ENCODE peak calls at places on chromosomes 13 and 19, in four cellular contexts. N is K562, H is SK-N-SH, O is GM12891. X is an unnamed sample.

GRCh38 chr19:11478167-11479089 is 2.4 kb downstream of the ELAVL3 start:
- DNase-seq in O (no peak), H (no peak), N (peak), X (no peak)

GRCh38 chr13:80669112-80669511 is 328.2 kb upstream of the SPRY2 start:
- DNase-seq in O (no peak), N (no peak), H (no peak), X (no peak)

GRCh38 chr19:10142701-10143375 is 23.1 kb upstream of the EIF3G start:
- DNase-seq in N (no peak), H (no peak), O (no peak), X (no peak)

GRCh38 chr13:28316841-28317240 is 178.1 kb downstream of the FLT1 start:
- DNase-seq in H (no peak), O (no peak), N (no peak), X (no peak)

GRCh38 chr13:50509771-50510441 is 333.6 kb downstream of the DLEU7 start:
- DNase-seq in N (no peak), H (no peak), O (no peak), X (no peak)

GRCh38 chr19:56110515-56111448 is 10.3 kb downstream of the ZNF787 start:
- DNase-seq in H (peak), N (peak), O (no peak), X (peak)

GRCh38 chr13:113090415-113090770 is 15.2 kb upstream of the F7 start:
- DNase-seq in N (no peak), O (no peak), H (no peak), X (no peak)

GRCh38 chr13:45352031-45352430 is 11.0 kb upstream of the TPT1 start:
- DNase-seq in N (no peak), H (no peak), O (no peak), X (no peak)

GRCh38 chr13:31160857-31161582 is 684 bp downstream of the HSPH1 start:
- DNase-seq in H (peak), O (no peak), N (peak), X (peak)

GRCh38 chr19:17725422-17726078 is 6.3 kb downstream of the MAP1S start:
- DNase-seq in O (no peak), H (peak), N (no peak), X (no peak)

GRCh38 chr19:44748426-44749254 is at the start of gene BCL3:
- DNase-seq in O (peak), N (peak), H (peak), X (no peak)

GRCh38 chr13:74966814-74967213 is 515.2 kb downstream of the TBC1D4 start:
- DNase-seq in N (no peak), H (peak), O (no peak), X (no peak)

GRCh38 chr13:26855921-26856320 is 95.3 kb upstream of the GPR12 start:
- DNase-seq in N (no peak), H (no peak), O (no peak), X (no peak)

GRCh38 chr13:38173403-38173802 is 176.2 kb upstream of the UFM1 start:
- DNase-seq in O (no peak), H (no peak), N (no peak), X (no peak)

GRCh38 chr13:102333320-102334181 is 68.3 kb downstream of the FGF14 start:
- DNase-seq in H (no peak), N (no peak), O (no peak), X (no peak)

GRCh38 chr13:30371649-30372265 is 50.5 kb upstream of the UBE2L5 start:
- DNase-seq in H (no peak), N (peak), O (peak), X (peak)

GRCh38 chr13:48404952-48405351 is 8.0 kb downstream of the LPAR6 start:
- DNase-seq in H (no peak), N (no peak), O (no peak), X (no peak)

GRCh38 chr19:43532571-43532961 is 422 bp upstream of the ZNF575 start:
- DNase-seq in O (no peak), H (peak), N (no peak), X (no peak)

GRCh38 chr19:3618144-3618810 is 8.3 kb downstream of the CACTIN start:
- DNase-seq in H (peak), O (peak), N (peak), X (no peak)

GRCh38 chr19:3119782-3120380 is 16.0 kb upstream of the GNA15 start:
- DNase-seq in N (no peak), O (no peak), H (no peak), X (no peak)

GRCh38 chr13:88919970-88920628 is 1248.9 kb downstream of the SLITRK5 start:
- DNase-seq in N (no peak), H (no peak), O (no peak), X (no peak)

GRCh38 chr19:56838930-56839664 is 1.4 kb downstream of the PEG3 start:
- DNase-seq in N (no peak), H (peak), O (no peak), X (peak)

GRCh38 chr19:55362174-55362989 is 678 bp downstream of the GARIN5B start:
- DNase-seq in H (no peak), N (no peak), O (no peak), X (no peak)

GRCh38 chr19:1261863-1262686 is 7.1 kb upstream of the CIRBP start:
- DNase-seq in H (no peak), N (no peak), O (no peak), X (peak)

GRCh38 chr13:109105899-109106298 is 476.5 kb downstream of the MYO16 start:
- DNase-seq in O (no peak), H (no peak), N (no peak), X (no peak)

GRCh38 chr19:37362733-37363132 is 8.2 kb upstream of the ZNF527 start:
- DNase-seq in H (peak), N (peak), O (no peak), X (peak)

GRCh38 chr19:35248310-35249145 is at the start of gene LSR:
- DNase-seq in N (peak), H (no peak), O (peak), X (peak)

GRCh38 chr19:32581704-32582164 is 744 bp downstream of the PDCD5 start:
- DNase-seq in N (peak), H (peak), O (no peak), X (no peak)

GRCh38 chr13:109700176-109700575 is 86.2 kb downstream of the IRS2 start:
- DNase-seq in H (peak), O (no peak), N (peak), X (no peak)

GRCh38 chr13:111516712-111517640 is 196.5 kb downstream of the TEX29 start:
- DNase-seq in N (no peak), O (no peak), H (no peak), X (no peak)

GRCh38 chr19:14413765-14414171 is 5.4 kb downstream of the DDX39A start:
- DNase-seq in O (no peak), N (no peak), H (peak), X (no peak)

GRCh38 chr13:34671136-34671535 is 270.9 kb upstream of the NBEA start:
- DNase-seq in H (no peak), N (no peak), O (no peak), X (no peak)

GRCh38 chr13:77326905-77327604 is at the start of gene MYCBP2:
- DNase-seq in H (peak), O (peak), N (peak), X (peak)

GRCh38 chr13:107192289-107192688 is 624.4 kb upstream of the ARGLU1 start:
- DNase-seq in H (no peak), O (no peak), N (no peak), X (peak)

GRCh38 chr13:76852991-76853390 is 33.2 kb downstream of the KCTD12 start:
- DNase-seq in N (no peak), H (no peak), O (no peak), X (no peak)

GRCh38 chr13:100506600-100507422 is 81.8 kb downstream of the GGACT start:
- DNase-seq in H (no peak), O (no peak), N (no peak), X (no peak)

GRCh38 chr13:27619093-27619705 is 1.1 kb downstream of the LNX2 start:
- DNase-seq in N (no peak), O (no peak), H (no peak), X (peak)

GRCh38 chr13:64371045-64371444 is 2859.1 kb downstream of the PCDH9 start:
- DNase-seq in N (no peak), O (no peak), H (no peak), X (no peak)

GRCh38 chr13:64371461-64371860 is 2858.7 kb downstream of the PCDH9 start:
- DNase-seq in H (no peak), N (no peak), O (no peak), X (no peak)

DNA sequence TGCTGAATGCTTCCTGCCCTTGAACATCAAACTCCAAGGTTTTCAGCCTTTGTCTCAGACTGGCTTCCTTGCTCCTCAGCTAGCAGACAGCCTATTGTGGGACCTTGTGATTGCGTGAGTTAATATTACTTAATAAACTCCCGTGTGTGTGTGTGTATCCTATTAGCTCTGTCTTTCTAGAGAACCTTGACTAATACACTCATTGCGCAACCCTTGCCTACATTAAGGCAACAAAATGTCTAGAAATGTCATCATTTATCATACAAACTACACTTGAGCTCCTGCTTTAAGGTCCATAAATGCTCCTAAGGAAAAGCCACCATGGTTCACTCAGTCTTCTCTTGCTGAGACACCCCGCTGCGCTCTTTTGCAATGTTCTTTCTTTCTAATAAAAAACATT is 2861.0 kb downstream of the PCDH9 start:
- DNase-seq in H (no peak), O (no peak), N (no peak), X (no peak)
- TF ChIP-seq TAF1 in H (no peak), O (no peak), N (no peak), X (no peak)

GRCh38 chr13:98150836-98151489 is 8.1 kb downstream of the FARP1 start:
- DNase-seq in N (no peak), H (no peak), O (no peak), X (no peak)
- TF ChIP-seq TAF1 in N (no peak), H (no peak), O (no peak), X (no peak)

DNA sequence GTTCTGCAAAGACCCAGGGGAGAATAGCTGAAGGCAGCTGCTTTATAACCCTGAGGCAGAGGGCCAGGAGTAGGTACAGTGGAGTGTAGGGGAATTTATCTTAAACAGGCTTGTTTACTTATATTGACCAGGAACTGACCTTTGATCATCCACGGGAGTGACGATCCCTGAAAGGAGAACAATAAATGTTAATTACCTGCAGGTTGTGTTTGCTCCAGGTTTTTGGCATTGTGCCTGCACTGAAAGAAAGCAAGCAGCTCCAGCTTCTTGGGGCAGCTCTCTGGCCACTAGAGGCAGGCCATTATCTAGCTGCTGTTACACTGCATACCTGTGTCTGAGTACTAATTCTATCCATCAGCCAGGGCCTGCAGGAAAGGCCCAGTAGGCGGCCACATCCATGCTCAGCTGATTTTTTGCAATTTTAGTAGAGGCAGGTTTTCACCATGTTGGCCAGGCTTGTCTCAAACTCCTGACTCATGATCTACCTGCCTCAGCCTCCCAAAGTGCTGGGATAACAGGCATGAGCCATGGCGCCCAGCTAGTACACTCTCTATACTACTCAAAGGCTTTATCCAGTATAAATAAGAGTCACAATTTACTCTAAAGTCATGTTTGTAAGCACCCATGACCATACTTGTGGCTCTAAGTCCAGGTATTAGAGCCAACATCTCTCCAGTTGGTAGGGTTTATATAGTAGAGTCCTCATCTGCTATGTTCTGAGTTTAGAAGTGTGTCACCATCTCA is 8.5 kb upstream of the ZNF91 start:
- DNase-seq in H (no peak), N (no peak), O (no peak), X (peak)
- TF ChIP-seq TAF1 in H (no peak), N (no peak), O (no peak), X (no peak)

GRCh38 chr19:41265376-41266153 is 1.4 kb downstream of the HNRNPUL1 start:
- DNase-seq in O (no peak), H (peak), N (peak), X (peak)

GRCh38 chr19:41263850-41264580 is at the start of gene HNRNPUL1:
- DNase-seq in N (peak), O (peak), H (peak), X (peak)

GRCh38 chr19:41261474-41262190 is 2.5 kb upstream of the HNRNPUL1 start:
- DNase-seq in N (no peak), O (no peak), H (no peak), X (no peak)

GRCh38 chr19:41263042-41263849 is 926 bp upstream of the HNRNPUL1 start:
- DNase-seq in N (peak), H (peak), O (peak), X (peak)

DNA sequence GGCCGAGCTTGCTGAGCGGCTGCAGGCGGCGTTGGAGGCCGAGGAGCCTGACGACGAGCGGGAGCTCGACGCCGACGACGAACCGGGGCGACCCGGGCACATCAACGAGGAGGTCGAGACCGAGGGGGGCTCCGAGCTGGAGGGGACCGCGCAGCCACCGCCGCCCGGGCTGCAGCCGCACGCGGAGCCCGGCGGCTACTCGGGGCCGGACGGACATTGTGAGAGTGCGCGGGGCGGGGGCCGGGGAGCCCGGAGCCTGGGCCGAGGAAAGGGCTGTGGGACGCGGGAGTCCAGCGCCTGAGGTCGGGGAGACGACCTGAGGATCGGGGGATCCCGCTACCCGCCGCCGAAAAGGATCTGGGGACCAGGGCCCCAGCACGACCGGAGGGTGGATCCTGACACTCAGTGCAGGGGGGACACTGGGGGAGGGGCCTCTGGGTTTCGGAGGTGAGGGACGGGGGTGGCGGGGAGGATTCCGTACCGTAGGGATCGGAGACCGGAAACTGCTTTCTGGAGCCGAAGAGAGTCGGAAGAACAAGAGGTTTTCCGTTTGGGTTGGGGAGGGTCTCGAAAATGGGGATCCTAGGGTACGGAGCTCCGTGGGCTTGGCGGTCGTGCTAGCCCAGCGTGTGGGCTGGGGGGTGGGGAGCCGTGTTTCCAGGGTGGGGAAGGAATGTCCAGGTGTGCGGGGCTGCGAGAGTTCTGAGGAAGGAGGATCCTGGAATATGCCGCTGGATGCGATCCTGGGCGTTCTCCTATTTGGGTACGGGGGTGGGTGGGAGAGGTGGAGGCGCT is 606 bp downstream of the HNRNPUL1 start:
- DNase-seq in H (peak), N (peak), O (peak), X (peak)
- TF ChIP-seq TAF1 in H (peak), N (peak), O (peak), X (no peak)

GRCh38 chr19:49930483-49931011 is 1.2 kb upstream of the NUP62 start:
- DNase-seq in O (no peak), H (no peak), N (peak), X (no peak)
- TF ChIP-seq TAF1 in O (no peak), H (no peak), N (no peak), X (no peak)

DNA sequence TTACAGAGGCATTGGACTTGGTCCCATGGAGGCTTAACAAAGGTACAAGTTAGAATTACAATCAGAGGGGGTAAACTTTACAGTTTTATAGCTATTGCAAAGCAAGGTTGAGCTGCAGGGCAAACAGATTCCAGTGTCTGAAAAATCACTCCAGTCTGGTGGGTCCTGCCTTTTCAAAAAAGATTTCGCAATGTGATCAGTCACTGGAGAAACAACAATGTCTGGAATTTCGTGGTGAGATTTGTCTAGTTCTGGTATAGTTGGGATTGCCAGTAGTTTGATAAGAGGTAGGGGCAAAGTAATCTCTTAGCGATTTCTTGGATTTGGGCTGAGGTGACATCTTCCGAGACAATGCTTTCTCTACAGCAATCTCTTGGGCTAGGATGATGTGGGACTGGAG is 1198.2 kb upstream of the PCDH9 start:
- DNase-seq in O (no peak), H (no peak), N (no peak), X (peak)
- TF ChIP-seq TAF1 in O (no peak), H (no peak), N (no peak), X (no peak)